ENCODE peak calls at places on chromosomes 7 and 10, in five cellular contexts. One of them, this sample, is unnamed.

GRCh38 chr7:145036592-145037386 is 200.9 kb upstream of the TPK1 start:
- DNase-seq in tibial nerve: peak
- DNase-seq in fibroblast of pulmonary artery: peak
- DNase-seq in bronchial epithelial cell: peak
- DNase-seq in heart left ventricle: no peak
- DNase-seq in this sample: peak

GRCh38 chr7:22002731-22003130 is 57.0 kb upstream of the CDCA7L start:
- DNase-seq in bronchial epithelial cell: peak
- DNase-seq in fibroblast of pulmonary artery: no peak
- DNase-seq in heart left ventricle: no peak
- DNase-seq in tibial nerve: no peak
- DNase-seq in this sample: peak

GRCh38 chr7:129053938-129054437 is 923 bp downstream of the TNPO3 start:
- DNase-seq in fibroblast of pulmonary artery: peak
- DNase-seq in tibial nerve: no peak
- DNase-seq in heart left ventricle: no peak
- DNase-seq in bronchial epithelial cell: peak
- DNase-seq in this sample: no peak

GRCh38 chr10:49488056-49488455 is 50.9 kb downstream of the ERCC6 start:
- DNase-seq in tibial nerve: no peak
- DNase-seq in fibroblast of pulmonary artery: no peak
- DNase-seq in bronchial epithelial cell: no peak
- DNase-seq in heart left ventricle: no peak
- DNase-seq in this sample: no peak

GRCh38 chr10:90884414-90884813 is 12.6 kb downstream of the RPP30 start:
- DNase-seq in bronchial epithelial cell: no peak
- DNase-seq in tibial nerve: no peak
- DNase-seq in fibroblast of pulmonary artery: peak
- DNase-seq in heart left ventricle: no peak
- DNase-seq in this sample: no peak

GRCh38 chr7:95845007-95845406 is 72.7 kb downstream of the DYNC1I1 start:
- DNase-seq in bronchial epithelial cell: no peak
- DNase-seq in tibial nerve: no peak
- DNase-seq in fibroblast of pulmonary artery: peak
- DNase-seq in heart left ventricle: no peak
- DNase-seq in this sample: no peak

GRCh38 chr7:106032295-106032694 is 69.2 kb downstream of the CDHR3 start:
- DNase-seq in bronchial epithelial cell: no peak
- DNase-seq in heart left ventricle: no peak
- DNase-seq in fibroblast of pulmonary artery: no peak
- DNase-seq in tibial nerve: no peak
- DNase-seq in this sample: no peak

GRCh38 chr10:43998021-43998809 is 349.5 kb upstream of the ZNF32 start:
- DNase-seq in tibial nerve: no peak
- DNase-seq in bronchial epithelial cell: no peak
- DNase-seq in fibroblast of pulmonary artery: peak
- DNase-seq in heart left ventricle: no peak
- DNase-seq in this sample: no peak

GRCh38 chr7:66669088-66669487 is 40.4 kb downstream of the KCTD7 start:
- DNase-seq in tibial nerve: no peak
- DNase-seq in heart left ventricle: no peak
- DNase-seq in fibroblast of pulmonary artery: no peak
- DNase-seq in bronchial epithelial cell: no peak
- DNase-seq in this sample: no peak

GRCh38 chr7:123133924-123134323 is 65.8 kb downstream of the SLC13A1 start:
- DNase-seq in bronchial epithelial cell: no peak
- DNase-seq in heart left ventricle: no peak
- DNase-seq in fibroblast of pulmonary artery: no peak
- DNase-seq in tibial nerve: no peak
- DNase-seq in this sample: no peak

GRCh38 chr7:1210979-1211608 is 21.6 kb upstream of the UNCX start:
- DNase-seq in tibial nerve: no peak
- DNase-seq in heart left ventricle: no peak
- DNase-seq in bronchial epithelial cell: no peak
- DNase-seq in fibroblast of pulmonary artery: no peak
- DNase-seq in this sample: no peak

GRCh38 chr7:151680810-151681209 is 161.1 kb upstream of the RHEB start:
- DNase-seq in bronchial epithelial cell: peak
- DNase-seq in tibial nerve: peak
- DNase-seq in heart left ventricle: no peak
- DNase-seq in fibroblast of pulmonary artery: peak
- DNase-seq in this sample: peak

GRCh38 chr7:15839415-15840100 is 153.1 kb upstream of the MEOX2 start:
- DNase-seq in fibroblast of pulmonary artery: peak
- DNase-seq in tibial nerve: peak
- DNase-seq in bronchial epithelial cell: no peak
- DNase-seq in heart left ventricle: peak
- DNase-seq in this sample: no peak

GRCh38 chr7:22302951-22303423 is 54.0 kb downstream of the RAPGEF5 start:
- DNase-seq in bronchial epithelial cell: no peak
- DNase-seq in fibroblast of pulmonary artery: peak
- DNase-seq in tibial nerve: no peak
- DNase-seq in heart left ventricle: no peak
- DNase-seq in this sample: no peak

GRCh38 chr10:24209421-24209770 is 458 bp downstream of the KIAA1217 start:
- DNase-seq in fibroblast of pulmonary artery: peak
- DNase-seq in bronchial epithelial cell: peak
- DNase-seq in tibial nerve: no peak
- DNase-seq in heart left ventricle: no peak
- DNase-seq in this sample: peak

GRCh38 chr7:152383341-152384234 is 52.2 kb downstream of the KMT2C start:
- DNase-seq in heart left ventricle: no peak
- DNase-seq in bronchial epithelial cell: peak
- DNase-seq in fibroblast of pulmonary artery: peak
- DNase-seq in tibial nerve: no peak
- DNase-seq in this sample: peak

GRCh38 chr7:128790297-128791037 is 1.3 kb upstream of the CCDC136 start:
- DNase-seq in tibial nerve: no peak
- DNase-seq in heart left ventricle: no peak
- DNase-seq in fibroblast of pulmonary artery: no peak
- DNase-seq in bronchial epithelial cell: no peak
- DNase-seq in this sample: no peak

GRCh38 chr10:110398419-110399162 is 93.9 kb upstream of the SMNDC1 start:
- DNase-seq in fibroblast of pulmonary artery: peak
- DNase-seq in tibial nerve: no peak
- DNase-seq in bronchial epithelial cell: peak
- DNase-seq in heart left ventricle: peak
- DNase-seq in this sample: peak

GRCh38 chr10:10527861-10528562 is 489.7 kb upstream of the CELF2 start:
- DNase-seq in fibroblast of pulmonary artery: no peak
- DNase-seq in tibial nerve: no peak
- DNase-seq in bronchial epithelial cell: no peak
- DNase-seq in heart left ventricle: no peak
- DNase-seq in this sample: no peak

GRCh38 chr7:50488379-50488778 is 38.2 kb upstream of the FIGNL1 start:
- DNase-seq in tibial nerve: no peak
- DNase-seq in fibroblast of pulmonary artery: no peak
- DNase-seq in heart left ventricle: no peak
- DNase-seq in bronchial epithelial cell: no peak
- DNase-seq in this sample: no peak

GRCh38 chr10:74021248-74022055 is 23.5 kb downstream of the VCL start:
- DNase-seq in bronchial epithelial cell: peak
- DNase-seq in heart left ventricle: no peak
- DNase-seq in tibial nerve: no peak
- DNase-seq in fibroblast of pulmonary artery: peak
- DNase-seq in this sample: peak

GRCh38 chr7:95430864-95431263 is 4.0 kb downstream of the PON2 start:
- DNase-seq in fibroblast of pulmonary artery: peak
- DNase-seq in tibial nerve: no peak
- DNase-seq in heart left ventricle: no peak
- DNase-seq in bronchial epithelial cell: peak
- DNase-seq in this sample: peak

GRCh38 chr10:64733980-64734379 is 1212.8 kb downstream of the REEP3 start:
- DNase-seq in heart left ventricle: no peak
- DNase-seq in bronchial epithelial cell: peak
- DNase-seq in fibroblast of pulmonary artery: peak
- DNase-seq in tibial nerve: no peak
- DNase-seq in this sample: peak

GRCh38 chr7:157693521-157694388 is 357.0 kb downstream of the DNAJB6 start:
- DNase-seq in fibroblast of pulmonary artery: no peak
- DNase-seq in heart left ventricle: no peak
- DNase-seq in bronchial epithelial cell: no peak
- DNase-seq in tibial nerve: no peak
- DNase-seq in this sample: no peak

GRCh38 chr10:63700209-63700934 is 179.2 kb downstream of the REEP3 start:
- DNase-seq in tibial nerve: peak
- DNase-seq in fibroblast of pulmonary artery: peak
- DNase-seq in heart left ventricle: no peak
- DNase-seq in bronchial epithelial cell: peak
- DNase-seq in this sample: peak

GRCh38 chr10:76072384-76072783 is 641.0 kb downstream of the LRMDA start:
- DNase-seq in bronchial epithelial cell: no peak
- DNase-seq in heart left ventricle: no peak
- DNase-seq in fibroblast of pulmonary artery: no peak
- DNase-seq in tibial nerve: no peak
- DNase-seq in this sample: no peak

GRCh38 chr10:65394898-65395297 is 1530.9 kb upstream of the LRRTM3 start:
- DNase-seq in bronchial epithelial cell: peak
- DNase-seq in tibial nerve: no peak
- DNase-seq in heart left ventricle: no peak
- DNase-seq in fibroblast of pulmonary artery: peak
- DNase-seq in this sample: peak

GRCh38 chr7:114533151-114533550 is 118.5 kb downstream of the FOXP2 start:
- DNase-seq in tibial nerve: no peak
- DNase-seq in heart left ventricle: no peak
- DNase-seq in bronchial epithelial cell: peak
- DNase-seq in fibroblast of pulmonary artery: no peak
- DNase-seq in this sample: no peak

GRCh38 chr10:62093863-62094291 is 174.8 kb downstream of the RTKN2 start:
- DNase-seq in heart left ventricle: no peak
- DNase-seq in fibroblast of pulmonary artery: peak
- DNase-seq in bronchial epithelial cell: peak
- DNase-seq in tibial nerve: no peak
- DNase-seq in this sample: no peak

DNA sequence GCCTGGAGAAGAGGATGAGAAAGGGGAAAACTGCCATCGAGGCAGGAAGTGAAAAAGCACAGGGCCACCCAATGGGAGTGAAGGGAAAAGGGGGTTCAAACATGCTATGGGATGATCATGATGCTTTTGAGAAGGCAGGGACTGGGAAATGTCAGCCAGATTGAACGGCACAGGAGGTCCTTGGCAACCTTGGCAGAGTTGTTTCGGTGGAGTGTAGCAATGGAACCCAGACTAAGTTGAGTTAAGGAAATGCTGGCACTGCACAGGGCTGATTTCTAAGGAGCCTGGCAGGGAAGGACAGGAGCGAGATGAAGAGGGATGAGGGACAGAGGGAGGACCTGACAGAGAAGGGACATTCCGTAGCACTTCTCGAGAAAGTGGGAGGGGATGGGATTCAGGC is 101.4 kb downstream of the PIP4K2A start:
- DNase-seq in tibial nerve: no peak
- DNase-seq in fibroblast of pulmonary artery: no peak
- DNase-seq in heart left ventricle: no peak
- DNase-seq in bronchial epithelial cell: no peak
- DNase-seq in this sample: no peak
- H3K4me3 ChIP-seq in tibial nerve: no peak
- H3K4me3 ChIP-seq in fibroblast of pulmonary artery: no peak
- H3K4me3 ChIP-seq in heart left ventricle: no peak
- H3K4me3 ChIP-seq in bronchial epithelial cell: no peak
- H3K4me3 ChIP-seq in this sample: no peak

GRCh38 chr10:79445217-79445707 is at the start of gene ZCCHC24:
- DNase-seq in tibial nerve: no peak
- DNase-seq in heart left ventricle: no peak
- DNase-seq in bronchial epithelial cell: peak
- DNase-seq in fibroblast of pulmonary artery: peak
- DNase-seq in this sample: peak

GRCh38 chr10:79447911-79448731 is 2.7 kb upstream of the ZCCHC24 start:
- DNase-seq in fibroblast of pulmonary artery: no peak
- DNase-seq in tibial nerve: no peak
- DNase-seq in heart left ventricle: no peak
- DNase-seq in bronchial epithelial cell: no peak
- DNase-seq in this sample: no peak

GRCh38 chr10:79445708-79446450 is 455 bp upstream of the ZCCHC24 start:
- DNase-seq in bronchial epithelial cell: peak
- DNase-seq in fibroblast of pulmonary artery: peak
- DNase-seq in heart left ventricle: peak
- DNase-seq in tibial nerve: peak
- DNase-seq in this sample: peak

GRCh38 chr10:79444243-79445119 is 943 bp downstream of the ZCCHC24 start:
- DNase-seq in tibial nerve: no peak
- DNase-seq in heart left ventricle: peak
- DNase-seq in bronchial epithelial cell: peak
- DNase-seq in fibroblast of pulmonary artery: peak
- DNase-seq in this sample: peak

GRCh38 chr10:79446451-79447020 is 1.1 kb upstream of the ZCCHC24 start:
- DNase-seq in heart left ventricle: peak
- DNase-seq in bronchial epithelial cell: no peak
- DNase-seq in fibroblast of pulmonary artery: peak
- DNase-seq in tibial nerve: no peak
- DNase-seq in this sample: no peak
- H3K4me3 ChIP-seq in heart left ventricle: peak
- H3K4me3 ChIP-seq in bronchial epithelial cell: peak
- H3K4me3 ChIP-seq in fibroblast of pulmonary artery: peak
- H3K4me3 ChIP-seq in tibial nerve: peak
- H3K4me3 ChIP-seq in this sample: no peak

GRCh38 chr7:47990592-47990991 is 11.2 kb upstream of the HUS1 start:
- DNase-seq in bronchial epithelial cell: no peak
- DNase-seq in heart left ventricle: no peak
- DNase-seq in fibroblast of pulmonary artery: no peak
- DNase-seq in tibial nerve: no peak
- DNase-seq in this sample: no peak

GRCh38 chr7:47988496-47989386 is 9.3 kb upstream of the HUS1 start:
- DNase-seq in heart left ventricle: no peak
- DNase-seq in tibial nerve: no peak
- DNase-seq in fibroblast of pulmonary artery: peak
- DNase-seq in bronchial epithelial cell: no peak
- DNase-seq in this sample: peak

GRCh38 chr7:47992446-47992845 is 13.0 kb upstream of the HUS1 start:
- DNase-seq in heart left ventricle: no peak
- DNase-seq in fibroblast of pulmonary artery: no peak
- DNase-seq in bronchial epithelial cell: no peak
- DNase-seq in tibial nerve: no peak
- DNase-seq in this sample: no peak

GRCh38 chr7:47991741-47992311 is 12.4 kb upstream of the HUS1 start:
- DNase-seq in heart left ventricle: peak
- DNase-seq in fibroblast of pulmonary artery: peak
- DNase-seq in tibial nerve: peak
- DNase-seq in bronchial epithelial cell: peak
- DNase-seq in this sample: peak

GRCh38 chr7:47991270-47991669 is 11.9 kb upstream of the HUS1 start:
- DNase-seq in bronchial epithelial cell: no peak
- DNase-seq in heart left ventricle: no peak
- DNase-seq in fibroblast of pulmonary artery: no peak
- DNase-seq in tibial nerve: no peak
- DNase-seq in this sample: no peak
- H3K4me3 ChIP-seq in bronchial epithelial cell: no peak
- H3K4me3 ChIP-seq in heart left ventricle: no peak
- H3K4me3 ChIP-seq in fibroblast of pulmonary artery: no peak
- H3K4me3 ChIP-seq in tibial nerve: no peak
- H3K4me3 ChIP-seq in this sample: no peak

DNA sequence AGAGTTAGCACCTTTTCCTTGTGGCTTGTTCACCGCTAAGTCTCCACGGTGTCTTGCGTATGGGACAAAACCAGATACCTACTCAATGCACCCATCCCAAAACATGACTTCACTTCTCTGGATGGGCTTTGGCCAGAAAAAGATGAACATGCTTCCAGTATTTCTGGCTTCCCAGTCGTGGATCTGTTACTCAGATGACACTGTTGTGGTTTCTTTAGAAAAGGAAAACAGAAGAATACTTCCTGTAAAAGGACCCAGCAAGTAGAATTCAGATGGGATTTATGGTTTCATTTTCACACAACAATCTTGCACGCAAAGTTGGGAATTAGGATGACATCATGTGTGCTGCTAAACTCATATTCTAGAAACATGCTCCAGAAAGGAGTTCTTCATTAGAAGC is 216.7 kb downstream of the ADAM12 start:
- DNase-seq in heart left ventricle: no peak
- DNase-seq in tibial nerve: no peak
- DNase-seq in fibroblast of pulmonary artery: peak
- DNase-seq in bronchial epithelial cell: no peak
- DNase-seq in this sample: no peak
- H3K4me3 ChIP-seq in heart left ventricle: no peak
- H3K4me3 ChIP-seq in tibial nerve: no peak
- H3K4me3 ChIP-seq in fibroblast of pulmonary artery: peak
- H3K4me3 ChIP-seq in bronchial epithelial cell: no peak
- H3K4me3 ChIP-seq in this sample: no peak